ENCODE peak calls at places on chromosomes 5 and 9, in five cellular contexts. Y is endodermal cell, J is neuronal stem cell, Q is H1, G is GM23248. E is an unnamed sample. For H3K9me3, the result is how much of the 10 kb centered on the place peaks cover.

GRCh38 chr9:92716557-92716956 is 46.6 kb upstream of the IPPK start:
- DNase-seq in J (peak), G (peak), Q (peak), Y (peak), E (no peak)

GRCh38 chr5:52624291-52624690 is 163.4 kb upstream of the ITGA1 start:
- DNase-seq in G (no peak), J (no peak), Q (no peak), Y (no peak), E (no peak)

GRCh38 chr9:38047301-38048251 is 21.5 kb downstream of the SHB start:
- DNase-seq in G (peak), Y (peak), Q (peak), J (no peak), E (no peak)

GRCh38 chr5:170483701-170484458 is 19.9 kb upstream of the KCNIP1 start:
- DNase-seq in G (peak), J (no peak), Q (no peak), Y (peak), E (no peak)

GRCh38 chr5:141003791-141004601 is 37.7 kb downstream of the PCDHAC2 start:
- DNase-seq in Q (peak), J (no peak), Y (peak), G (peak), E (peak)

GRCh38 chr5:56327810-56328209 is 94.7 kb upstream of the ANKRD55 start:
- DNase-seq in J (no peak), Q (no peak), Y (no peak), G (no peak), E (no peak)

GRCh38 chr5:86866036-86866435 is 248.3 kb downstream of the COX7C start:
- DNase-seq in J (no peak), Y (no peak), Q (no peak), G (no peak), E (no peak)

GRCh38 chr5:115532517-115532916 is 12.1 kb downstream of the FEM1C start:
- DNase-seq in G (no peak), Y (no peak), J (no peak), Q (no peak), E (no peak)

GRCh38 chr5:124524552-124525232 is 221.7 kb downstream of the ZNF608 start:
- DNase-seq in G (no peak), J (no peak), Y (no peak), Q (no peak), E (no peak)

DNA sequence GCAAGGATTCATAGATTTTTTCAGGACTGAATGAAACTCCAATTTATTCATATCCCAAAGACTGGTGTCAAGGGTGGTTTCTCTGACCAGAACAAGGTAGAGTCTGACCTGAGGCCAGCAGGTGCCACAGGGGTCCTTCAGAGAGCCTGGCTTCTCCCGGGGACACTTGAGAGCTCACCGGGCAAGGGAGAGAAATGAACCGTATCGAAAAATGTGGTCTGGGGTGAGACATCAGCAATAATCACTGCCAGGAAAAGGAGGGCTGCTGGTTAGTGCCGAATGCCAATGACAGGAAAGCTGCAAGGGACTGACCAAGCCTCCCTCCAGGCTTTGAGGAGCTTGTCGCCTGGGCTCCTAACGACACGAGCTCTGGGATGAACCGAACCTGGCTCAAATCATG is 142.7 kb downstream of the TTLL11 start:
- DNase-seq in G (no peak), Q (no peak), J (no peak), Y (no peak), E (no peak)
- H3K27ac ChIP-seq in G (no peak), Q (no peak), J (no peak), Y (no peak), E (no peak)

GRCh38 chr9:131951905-131952304 is 127.8 kb downstream of the MED27 start:
- DNase-seq in Y (no peak), G (peak), Q (no peak), J (no peak), E (no peak)

GRCh38 chr9:131946169-131946568 is 133.5 kb downstream of the MED27 start:
- DNase-seq in J (no peak), Q (no peak), G (no peak), Y (no peak), E (no peak)

GRCh38 chr9:131954299-131954698 is 125.4 kb downstream of the MED27 start:
- DNase-seq in G (no peak), Y (peak), Q (no peak), J (no peak), E (no peak)

GRCh38 chr9:131950487-131950886 is 129.2 kb downstream of the MED27 start:
- DNase-seq in G (no peak), J (no peak), Q (no peak), Y (no peak), E (no peak)

DNA sequence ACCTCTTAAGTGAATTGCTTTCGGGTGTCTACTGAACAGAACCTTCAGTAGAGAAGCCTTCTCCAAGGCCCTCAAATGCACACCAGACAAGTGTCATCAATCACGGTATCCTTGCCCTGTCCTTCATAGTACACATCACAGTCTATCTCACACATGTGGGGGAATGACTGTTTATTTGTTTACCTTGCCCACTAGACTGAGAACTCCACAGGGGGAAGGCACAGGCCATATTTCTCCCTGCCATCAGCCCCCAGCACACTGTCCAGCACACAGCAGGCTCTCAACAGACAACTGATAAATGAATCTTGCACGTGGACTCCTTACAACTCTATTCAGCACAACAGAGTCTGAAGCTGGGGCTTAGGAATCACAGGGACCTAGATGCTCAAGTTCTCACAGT is 128.5 kb downstream of the MED27 start:
- DNase-seq in J (no peak), Q (no peak), Y (no peak), G (no peak), E (no peak)
- H3K9me3 ChIP-seq in J (under half), Q (under half), Y (under half), G (under half), E (under half)

DNA sequence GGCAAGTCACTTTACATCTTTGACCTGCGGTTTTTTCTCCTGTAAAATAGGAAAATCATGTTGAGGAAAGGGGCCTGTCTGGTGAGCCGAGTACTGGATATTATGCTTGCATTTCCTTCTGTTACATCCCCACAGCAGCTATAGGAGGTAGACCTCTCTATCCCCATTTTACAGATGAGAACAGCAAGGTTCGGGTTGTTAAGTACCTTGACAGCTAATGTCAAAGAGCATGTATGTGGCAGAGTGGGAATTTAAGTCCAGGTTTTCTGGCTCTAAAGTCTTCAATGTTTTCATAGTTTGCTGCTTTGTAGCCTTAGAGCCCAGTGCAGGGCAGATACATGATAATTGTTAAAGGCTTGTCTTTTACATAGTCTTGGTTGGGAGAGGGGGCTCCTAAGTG is 2.8 kb downstream of the TMEM268 start:
- DNase-seq in J (no peak), G (no peak), Q (no peak), Y (no peak), E (no peak)
- H3K9ac ChIP-seq in J (no peak), G (no peak), Q (no peak), Y (no peak), E (no peak)

GRCh38 chr9:99073985-99074901 is 30.7 kb upstream of the TGFBR1 start:
- DNase-seq in J (no peak), Q (no peak), Y (no peak), G (no peak), E (no peak)

GRCh38 chr9:99071313-99072039 is 33.4 kb upstream of the TGFBR1 start:
- DNase-seq in Y (no peak), J (no peak), G (peak), Q (no peak), E (no peak)

GRCh38 chr9:99073347-99073746 is 31.6 kb upstream of the TGFBR1 start:
- DNase-seq in Y (no peak), Q (no peak), G (no peak), J (no peak), E (no peak)

GRCh38 chr9:99069532-99069931 is 35.4 kb upstream of the TGFBR1 start:
- DNase-seq in Q (no peak), Y (no peak), J (no peak), G (no peak), E (no peak)

DNA sequence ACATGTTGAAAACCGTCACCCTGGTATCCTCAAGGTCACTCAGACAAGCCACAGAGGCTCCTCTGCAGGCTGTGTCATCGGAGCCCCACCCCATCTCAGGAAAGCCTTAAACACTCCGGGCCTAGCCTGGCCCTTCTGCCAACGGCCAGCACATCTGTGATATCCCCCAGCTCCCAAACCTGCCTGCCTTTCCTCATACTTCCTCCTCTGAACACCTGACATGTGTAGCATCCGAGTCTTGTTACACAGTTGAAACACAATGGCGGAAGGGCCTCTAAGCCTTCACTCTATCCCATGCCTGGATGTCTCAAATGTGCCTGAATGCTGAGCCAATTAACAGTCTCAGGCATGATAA is 32.9 kb upstream of the TGFBR1 start:
- DNase-seq in J (no peak), Q (no peak), G (no peak), Y (no peak), E (no peak)
- H3K27ac ChIP-seq in J (no peak), Q (no peak), G (no peak), Y (no peak), E (no peak)